ENCODE peak calls at places on chromosomes 12 and 14, in seven cellular contexts. One of them, this sample, is unnamed.

GRCh38 chr14:55794655-55795583 is 214.9 kb downstream of the KTN1 start:
- DNase-seq in stimulated activated CD8-positive, alpha-beta memory T cell treated with anti-CD3 and anti-CD28 coated beads, Interleukin-4, amount 100 ng/mL, for 1 hour: no peak
- DNase-seq in ureter: no peak
- DNase-seq in T-helper 2 cell: no peak
- DNase-seq in fibroblast of mammary gland: peak
- DNase-seq in tibial artery: no peak
- DNase-seq in neural crest cell: no peak
- DNase-seq in this sample: no peak

GRCh38 chr14:105255021-105255507 is 6.7 kb downstream of the BTBD6 start:
- DNase-seq in stimulated activated CD8-positive, alpha-beta memory T cell treated with anti-CD3 and anti-CD28 coated beads, Interleukin-4, amount 100 ng/mL, for 1 hour: no peak
- DNase-seq in ureter: no peak
- DNase-seq in T-helper 2 cell: no peak
- DNase-seq in fibroblast of mammary gland: peak
- DNase-seq in tibial artery: peak
- DNase-seq in neural crest cell: no peak
- DNase-seq in this sample: no peak

GRCh38 chr14:36771256-36771655 is 109.6 kb downstream of the PAX9 start:
- DNase-seq in stimulated activated CD8-positive, alpha-beta memory T cell treated with anti-CD3 and anti-CD28 coated beads, Interleukin-4, amount 100 ng/mL, for 1 hour: no peak
- DNase-seq in ureter: no peak
- DNase-seq in T-helper 2 cell: no peak
- DNase-seq in fibroblast of mammary gland: no peak
- DNase-seq in tibial artery: no peak
- DNase-seq in neural crest cell: no peak
- DNase-seq in this sample: no peak

GRCh38 chr12:109221277-109221931 is 87.7 kb downstream of the FOXN4 start:
- DNase-seq in stimulated activated CD8-positive, alpha-beta memory T cell treated with anti-CD3 and anti-CD28 coated beads, Interleukin-4, amount 100 ng/mL, for 1 hour: no peak
- DNase-seq in ureter: no peak
- DNase-seq in T-helper 2 cell: no peak
- DNase-seq in fibroblast of mammary gland: no peak
- DNase-seq in tibial artery: no peak
- DNase-seq in neural crest cell: no peak
- DNase-seq in this sample: no peak

GRCh38 chr12:95836630-95837239 is 22.0 kb upstream of the SNRPF start:
- DNase-seq in stimulated activated CD8-positive, alpha-beta memory T cell treated with anti-CD3 and anti-CD28 coated beads, Interleukin-4, amount 100 ng/mL, for 1 hour: no peak
- DNase-seq in ureter: no peak
- DNase-seq in T-helper 2 cell: no peak
- DNase-seq in fibroblast of mammary gland: peak
- DNase-seq in tibial artery: no peak
- DNase-seq in neural crest cell: no peak
- DNase-seq in this sample: no peak

GRCh38 chr14:37721976-37722659 is 126.7 kb downstream of the TTC6 start:
- DNase-seq in stimulated activated CD8-positive, alpha-beta memory T cell treated with anti-CD3 and anti-CD28 coated beads, Interleukin-4, amount 100 ng/mL, for 1 hour: no peak
- DNase-seq in ureter: no peak
- DNase-seq in T-helper 2 cell: no peak
- DNase-seq in fibroblast of mammary gland: peak
- DNase-seq in tibial artery: no peak
- DNase-seq in neural crest cell: no peak
- DNase-seq in this sample: no peak

GRCh38 chr12:59383426-59383822 is 212.4 kb upstream of the SLC16A7 start:
- DNase-seq in stimulated activated CD8-positive, alpha-beta memory T cell treated with anti-CD3 and anti-CD28 coated beads, Interleukin-4, amount 100 ng/mL, for 1 hour: no peak
- DNase-seq in ureter: no peak
- DNase-seq in T-helper 2 cell: no peak
- DNase-seq in fibroblast of mammary gland: peak
- DNase-seq in tibial artery: no peak
- DNase-seq in neural crest cell: no peak
- DNase-seq in this sample: no peak

GRCh38 chr14:77973246-77973645 is 173.3 kb downstream of the ADCK1 start:
- DNase-seq in stimulated activated CD8-positive, alpha-beta memory T cell treated with anti-CD3 and anti-CD28 coated beads, Interleukin-4, amount 100 ng/mL, for 1 hour: no peak
- DNase-seq in ureter: no peak
- DNase-seq in T-helper 2 cell: no peak
- DNase-seq in fibroblast of mammary gland: no peak
- DNase-seq in tibial artery: no peak
- DNase-seq in neural crest cell: no peak
- DNase-seq in this sample: no peak

GRCh38 chr12:82486524-82487235 is 128.4 kb downstream of the METTL25 start:
- DNase-seq in stimulated activated CD8-positive, alpha-beta memory T cell treated with anti-CD3 and anti-CD28 coated beads, Interleukin-4, amount 100 ng/mL, for 1 hour: no peak
- DNase-seq in ureter: no peak
- DNase-seq in T-helper 2 cell: no peak
- DNase-seq in fibroblast of mammary gland: peak
- DNase-seq in tibial artery: no peak
- DNase-seq in neural crest cell: no peak
- DNase-seq in this sample: no peak

GRCh38 chr14:66288511-66288910 is 197.7 kb upstream of the CCDC196 start:
- DNase-seq in stimulated activated CD8-positive, alpha-beta memory T cell treated with anti-CD3 and anti-CD28 coated beads, Interleukin-4, amount 100 ng/mL, for 1 hour: no peak
- DNase-seq in ureter: no peak
- DNase-seq in T-helper 2 cell: no peak
- DNase-seq in fibroblast of mammary gland: no peak
- DNase-seq in tibial artery: no peak
- DNase-seq in neural crest cell: no peak
- DNase-seq in this sample: no peak

GRCh38 chr12:76560083-76560491 is 516 bp upstream of the OSBPL8 start:
- DNase-seq in stimulated activated CD8-positive, alpha-beta memory T cell treated with anti-CD3 and anti-CD28 coated beads, Interleukin-4, amount 100 ng/mL, for 1 hour: no peak
- DNase-seq in ureter: no peak
- DNase-seq in T-helper 2 cell: no peak
- DNase-seq in fibroblast of mammary gland: no peak
- DNase-seq in tibial artery: no peak
- DNase-seq in neural crest cell: no peak
- DNase-seq in this sample: no peak

GRCh38 chr12:120856980-120857379 is 47.2 kb downstream of the SPPL3 start:
- DNase-seq in stimulated activated CD8-positive, alpha-beta memory T cell treated with anti-CD3 and anti-CD28 coated beads, Interleukin-4, amount 100 ng/mL, for 1 hour: no peak
- DNase-seq in ureter: no peak
- DNase-seq in T-helper 2 cell: no peak
- DNase-seq in fibroblast of mammary gland: no peak
- DNase-seq in tibial artery: no peak
- DNase-seq in neural crest cell: no peak
- DNase-seq in this sample: no peak

GRCh38 chr12:90305379-90305778 is 596.7 kb upstream of the ATP2B1 start:
- DNase-seq in stimulated activated CD8-positive, alpha-beta memory T cell treated with anti-CD3 and anti-CD28 coated beads, Interleukin-4, amount 100 ng/mL, for 1 hour: no peak
- DNase-seq in ureter: no peak
- DNase-seq in T-helper 2 cell: no peak
- DNase-seq in fibroblast of mammary gland: no peak
- DNase-seq in tibial artery: no peak
- DNase-seq in neural crest cell: no peak
- DNase-seq in this sample: no peak

GRCh38 chr14:51209457-51209856 is 30.6 kb upstream of the TMX1 start:
- DNase-seq in stimulated activated CD8-positive, alpha-beta memory T cell treated with anti-CD3 and anti-CD28 coated beads, Interleukin-4, amount 100 ng/mL, for 1 hour: no peak
- DNase-seq in ureter: no peak
- DNase-seq in T-helper 2 cell: no peak
- DNase-seq in fibroblast of mammary gland: no peak
- DNase-seq in tibial artery: no peak
- DNase-seq in neural crest cell: no peak
- DNase-seq in this sample: no peak